ENCODE peak calls at places on chromosomes 4 and X, in four cellular contexts. One of them, this sample, is unnamed. For H3K36me3, the result is how much of the 10 kb centered on the place peaks cover.

GRCh38 chr4:47209833-47210232 is 178.5 kb downstream of the GABRB1 start:
- DNase-seq in IMR-90: peak
- DNase-seq in Peyer's patch: no peak
- DNase-seq in upper lobe of right lung: no peak
- DNase-seq in this sample: no peak

GRCh38 chrX:45068555-45068954 is 132.1 kb downstream of the DIPK2B start:
- DNase-seq in IMR-90: no peak
- DNase-seq in Peyer's patch: no peak
- DNase-seq in upper lobe of right lung: no peak
- DNase-seq in this sample: no peak

GRCh38 chr4:109816082-109816442 is 500 bp downstream of the GAR1 start:
- DNase-seq in Peyer's patch: no peak
- DNase-seq in upper lobe of right lung: peak
- DNase-seq in IMR-90: no peak
- DNase-seq in this sample: peak

GRCh38 chrX:26253526-26253925 is 37.6 kb downstream of the MAGEB5 start:
- DNase-seq in upper lobe of right lung: no peak
- DNase-seq in IMR-90: no peak
- DNase-seq in Peyer's patch: no peak
- DNase-seq in this sample: no peak

GRCh38 chr4:123350191-123350544 is 46.4 kb upstream of the SPRY1 start:
- DNase-seq in Peyer's patch: no peak
- DNase-seq in upper lobe of right lung: no peak
- DNase-seq in IMR-90: no peak
- DNase-seq in this sample: no peak

GRCh38 chr4:83261307-83261706 is 23.3 kb downstream of the COQ2 start:
- DNase-seq in Peyer's patch: no peak
- DNase-seq in upper lobe of right lung: no peak
- DNase-seq in IMR-90: no peak
- DNase-seq in this sample: no peak

GRCh38 chrX:134764202-134764785 is 106.0 kb upstream of the PLAC1 start:
- DNase-seq in IMR-90: no peak
- DNase-seq in upper lobe of right lung: no peak
- DNase-seq in Peyer's patch: no peak
- DNase-seq in this sample: peak

GRCh38 chr4:52093466-52093865 is 42.4 kb downstream of the SPATA18 start:
- DNase-seq in IMR-90: no peak
- DNase-seq in upper lobe of right lung: no peak
- DNase-seq in Peyer's patch: no peak
- DNase-seq in this sample: no peak

GRCh38 chr4:124203613-124204284 is 508.8 kb downstream of the ANKRD50 start:
- DNase-seq in IMR-90: peak
- DNase-seq in upper lobe of right lung: no peak
- DNase-seq in Peyer's patch: no peak
- DNase-seq in this sample: no peak

GRCh38 chr4:155828628-155829027 is 37.4 kb downstream of the ASIC5 start:
- DNase-seq in upper lobe of right lung: no peak
- DNase-seq in IMR-90: peak
- DNase-seq in Peyer's patch: no peak
- DNase-seq in this sample: peak

GRCh38 chr4:71151054-71151453 is 157.6 kb downstream of the DCK start:
- DNase-seq in Peyer's patch: no peak
- DNase-seq in upper lobe of right lung: no peak
- DNase-seq in IMR-90: peak
- DNase-seq in this sample: no peak

GRCh38 chr4:26326791-26327190 is 6.0 kb downstream of the RBPJ start:
- DNase-seq in upper lobe of right lung: no peak
- DNase-seq in Peyer's patch: no peak
- DNase-seq in IMR-90: peak
- DNase-seq in this sample: peak

GRCh38 chr4:160136021-160136420 is 1033.1 kb downstream of the RAPGEF2 start:
- DNase-seq in IMR-90: no peak
- DNase-seq in Peyer's patch: no peak
- DNase-seq in upper lobe of right lung: no peak
- DNase-seq in this sample: no peak

GRCh38 chrX:134177527-134177926 is 59.5 kb upstream of the CCDC160 start:
- DNase-seq in Peyer's patch: no peak
- DNase-seq in IMR-90: no peak
- DNase-seq in upper lobe of right lung: no peak
- DNase-seq in this sample: no peak

GRCh38 chr4:88219099-88219498 is 60.7 kb upstream of the ABCG2 start:
- DNase-seq in Peyer's patch: no peak
- DNase-seq in IMR-90: peak
- DNase-seq in upper lobe of right lung: no peak
- DNase-seq in this sample: peak

GRCh38 chr4:174423257-174423944 is 98.9 kb downstream of the HPGD start:
- DNase-seq in Peyer's patch: no peak
- DNase-seq in upper lobe of right lung: no peak
- DNase-seq in IMR-90: peak
- DNase-seq in this sample: peak

GRCh38 chr4:1775731-1776500 is 17.2 kb upstream of the FGFR3 start:
- DNase-seq in Peyer's patch: no peak
- DNase-seq in IMR-90: no peak
- DNase-seq in upper lobe of right lung: no peak
- DNase-seq in this sample: no peak

GRCh38 chrX:8846271-8846670 is 45.1 kb upstream of the FAM9A start:
- DNase-seq in upper lobe of right lung: no peak
- DNase-seq in Peyer's patch: no peak
- DNase-seq in IMR-90: no peak
- DNase-seq in this sample: no peak

GRCh38 chrX:118396113-118396512 is 50.2 kb downstream of the WDR44 start:
- DNase-seq in upper lobe of right lung: no peak
- DNase-seq in IMR-90: peak
- DNase-seq in Peyer's patch: no peak
- DNase-seq in this sample: no peak
- H3K36me3 ChIP-seq in upper lobe of right lung: under half
- H3K36me3 ChIP-seq in IMR-90: under half
- H3K36me3 ChIP-seq in Peyer's patch: under half
- H3K36me3 ChIP-seq in this sample: under half

GRCh38 chr4:94274912-94275311 is 67.2 kb downstream of the SMARCAD1 start:
- DNase-seq in upper lobe of right lung: no peak
- DNase-seq in Peyer's patch: no peak
- DNase-seq in IMR-90: peak
- DNase-seq in this sample: no peak
- H3K36me3 ChIP-seq in upper lobe of right lung: half or more
- H3K36me3 ChIP-seq in Peyer's patch: half or more
- H3K36me3 ChIP-seq in IMR-90: under half
- H3K36me3 ChIP-seq in this sample: half or more

DNA sequence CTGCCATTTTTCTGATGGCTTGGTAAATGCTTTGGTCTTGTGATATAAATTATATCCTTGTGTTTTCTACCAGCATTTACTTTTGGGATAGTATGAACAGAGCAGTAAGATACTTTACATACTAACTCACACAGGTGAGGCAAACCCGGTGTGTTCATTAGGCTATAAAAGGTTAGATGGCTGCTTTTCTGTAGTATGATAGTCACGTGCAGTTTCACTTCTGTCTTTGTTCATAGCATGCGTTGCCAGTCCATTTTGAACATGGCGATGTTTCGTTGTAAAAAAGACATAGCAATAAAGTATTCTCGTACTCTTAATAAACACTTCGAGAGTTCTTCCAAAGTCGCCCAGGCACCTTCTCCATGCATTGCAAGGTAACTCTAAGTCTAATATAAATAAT is 88.4 kb downstream of the KLHL8 start:
- DNase-seq in Peyer's patch: no peak
- DNase-seq in upper lobe of right lung: no peak
- DNase-seq in IMR-90: no peak
- DNase-seq in this sample: no peak
- H3K36me3 ChIP-seq in Peyer's patch: half or more
- H3K36me3 ChIP-seq in upper lobe of right lung: half or more
- H3K36me3 ChIP-seq in IMR-90: under half
- H3K36me3 ChIP-seq in this sample: under half

DNA sequence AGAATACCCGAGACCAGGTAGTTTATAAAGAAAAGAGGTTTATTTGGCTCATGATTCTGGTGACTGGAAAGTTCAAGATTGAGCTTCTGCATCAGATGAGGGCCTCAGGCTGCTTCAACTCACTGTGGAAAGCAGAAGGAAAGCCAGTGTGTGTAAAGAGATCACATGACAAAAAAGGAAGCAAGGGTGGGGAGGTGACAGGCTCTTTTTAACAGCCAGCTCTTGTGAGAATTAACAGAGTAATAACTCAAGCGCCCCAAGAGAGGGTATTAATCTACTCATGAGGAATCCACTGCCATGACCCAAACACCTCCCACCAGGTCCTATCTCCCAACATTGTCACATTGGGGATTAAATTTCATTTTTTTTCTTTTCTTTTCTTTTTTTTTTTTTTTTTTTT is 6.3 kb upstream of the YIPF6 start:
- DNase-seq in IMR-90: no peak
- DNase-seq in upper lobe of right lung: no peak
- DNase-seq in Peyer's patch: no peak
- DNase-seq in this sample: no peak
- H3K36me3 ChIP-seq in IMR-90: under half
- H3K36me3 ChIP-seq in upper lobe of right lung: under half
- H3K36me3 ChIP-seq in Peyer's patch: under half
- H3K36me3 ChIP-seq in this sample: under half

GRCh38 chr4:176321589-176321988 is 1.8 kb downstream of the SPCS3 start:
- DNase-seq in IMR-90: no peak
- DNase-seq in Peyer's patch: no peak
- DNase-seq in upper lobe of right lung: no peak
- DNase-seq in this sample: no peak
- H3K36me3 ChIP-seq in IMR-90: under half
- H3K36me3 ChIP-seq in Peyer's patch: under half
- H3K36me3 ChIP-seq in upper lobe of right lung: under half
- H3K36me3 ChIP-seq in this sample: under half

GRCh38 chr4:67678612-67679011 is 22.3 kb downstream of the UBA6 start:
- DNase-seq in IMR-90: no peak
- DNase-seq in Peyer's patch: no peak
- DNase-seq in upper lobe of right lung: no peak
- DNase-seq in this sample: no peak

GRCh38 chr4:67668315-67668714 is 32.6 kb downstream of the UBA6 start:
- DNase-seq in upper lobe of right lung: no peak
- DNase-seq in IMR-90: no peak
- DNase-seq in Peyer's patch: no peak
- DNase-seq in this sample: no peak

GRCh38 chr4:67674098-67674497 is 26.9 kb downstream of the UBA6 start:
- DNase-seq in Peyer's patch: no peak
- DNase-seq in upper lobe of right lung: no peak
- DNase-seq in IMR-90: no peak
- DNase-seq in this sample: no peak
- H3K36me3 ChIP-seq in Peyer's patch: half or more
- H3K36me3 ChIP-seq in upper lobe of right lung: half or more
- H3K36me3 ChIP-seq in IMR-90: under half
- H3K36me3 ChIP-seq in this sample: half or more

GRCh38 chrX:53674581-53674980 is 11.9 kb downstream of the HUWE1 start:
- DNase-seq in Peyer's patch: no peak
- DNase-seq in IMR-90: peak
- DNase-seq in upper lobe of right lung: no peak
- DNase-seq in this sample: no peak

GRCh38 chrX:53683556-53684414 is 2.7 kb downstream of the HUWE1 start:
- DNase-seq in IMR-90: peak
- DNase-seq in upper lobe of right lung: peak
- DNase-seq in Peyer's patch: peak
- DNase-seq in this sample: peak

GRCh38 chrX:53681661-53682060 is 4.9 kb downstream of the HUWE1 start:
- DNase-seq in upper lobe of right lung: no peak
- DNase-seq in IMR-90: peak
- DNase-seq in Peyer's patch: no peak
- DNase-seq in this sample: no peak

GRCh38 chrX:53682885-53683555 is 3.5 kb downstream of the HUWE1 start:
- DNase-seq in upper lobe of right lung: no peak
- DNase-seq in IMR-90: peak
- DNase-seq in Peyer's patch: no peak
- DNase-seq in this sample: peak

GRCh38 chrX:53678667-53679066 is 7.9 kb downstream of the HUWE1 start:
- DNase-seq in upper lobe of right lung: no peak
- DNase-seq in Peyer's patch: no peak
- DNase-seq in IMR-90: no peak
- DNase-seq in this sample: no peak
- H3K36me3 ChIP-seq in upper lobe of right lung: under half
- H3K36me3 ChIP-seq in Peyer's patch: under half
- H3K36me3 ChIP-seq in IMR-90: under half
- H3K36me3 ChIP-seq in this sample: under half

GRCh38 chr4:144714166-144714565 is 68.2 kb downstream of the HHIP start:
- DNase-seq in IMR-90: peak
- DNase-seq in Peyer's patch: no peak
- DNase-seq in upper lobe of right lung: no peak
- DNase-seq in this sample: no peak

GRCh38 chr4:144709793-144710525 is 64.0 kb downstream of the HHIP start:
- DNase-seq in upper lobe of right lung: no peak
- DNase-seq in Peyer's patch: no peak
- DNase-seq in IMR-90: peak
- DNase-seq in this sample: no peak

GRCh38 chr4:144712775-144713174 is 66.8 kb downstream of the HHIP start:
- DNase-seq in upper lobe of right lung: no peak
- DNase-seq in Peyer's patch: no peak
- DNase-seq in IMR-90: peak
- DNase-seq in this sample: no peak

GRCh38 chr4:144710526-144710912 is 64.6 kb downstream of the HHIP start:
- DNase-seq in Peyer's patch: no peak
- DNase-seq in upper lobe of right lung: no peak
- DNase-seq in IMR-90: no peak
- DNase-seq in this sample: no peak

DNA sequence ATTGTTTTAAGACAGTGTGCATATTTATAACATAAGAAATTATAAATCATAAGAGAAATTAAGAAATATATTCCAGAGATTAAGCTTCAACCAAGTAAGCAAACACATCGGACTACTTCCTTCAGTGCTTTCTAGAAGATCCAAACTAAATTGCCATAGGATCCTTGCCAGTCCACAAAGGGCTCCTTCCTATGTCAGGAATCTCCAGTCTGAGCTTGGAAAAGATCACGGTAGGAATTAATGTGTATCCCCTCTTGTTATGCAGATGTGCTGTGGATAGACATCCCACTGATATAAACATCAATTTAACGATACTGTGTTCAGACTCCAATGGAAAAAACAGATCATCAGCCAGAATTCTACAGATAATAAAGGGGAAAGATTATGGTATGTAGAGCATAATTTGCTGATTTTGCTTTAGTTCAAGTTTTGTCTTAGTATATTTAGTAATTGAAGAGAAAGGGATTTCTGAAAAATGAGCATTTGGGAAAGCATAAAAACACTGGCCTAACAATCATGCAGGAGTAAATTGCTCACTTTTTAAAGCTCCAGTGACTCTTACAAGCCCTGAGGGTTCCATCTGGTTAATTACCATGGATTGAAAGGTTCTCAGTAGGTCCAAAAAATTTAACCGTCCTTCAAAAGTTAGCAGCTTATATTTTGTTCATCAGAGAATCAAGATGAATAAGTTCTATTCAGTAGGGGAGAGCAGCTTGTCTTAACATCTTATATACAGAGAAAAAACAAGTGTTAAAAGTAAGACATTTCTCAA is 65.9 kb downstream of the HHIP start:
- DNase-seq in IMR-90: no peak
- DNase-seq in upper lobe of right lung: no peak
- DNase-seq in Peyer's patch: no peak
- DNase-seq in this sample: no peak
- H3K36me3 ChIP-seq in IMR-90: under half
- H3K36me3 ChIP-seq in upper lobe of right lung: under half
- H3K36me3 ChIP-seq in Peyer's patch: under half
- H3K36me3 ChIP-seq in this sample: half or more

GRCh38 chr4:168880087-168880675 is 129.9 kb downstream of the CBR4 start:
- DNase-seq in Peyer's patch: no peak
- DNase-seq in upper lobe of right lung: no peak
- DNase-seq in IMR-90: peak
- DNase-seq in this sample: no peak
- H3K36me3 ChIP-seq in Peyer's patch: under half
- H3K36me3 ChIP-seq in upper lobe of right lung: under half
- H3K36me3 ChIP-seq in IMR-90: under half
- H3K36me3 ChIP-seq in this sample: half or more

This sample was measured in SJCRH30.